ENCODE peak calls at places on chromosomes 6 and 20, in four cellular contexts. J is choroid plexus epithelial cell, S is fibroblast of lung, A is fibroblast of mammary gland. Z is an unnamed sample.

GRCh38 chr20:36461600-36462439 is 79.5 kb upstream of the MYL9 start:
- DNase-seq in J (peak; percentile 50), S (peak; percentile 54), A (peak; percentile 36), Z (peak; percentile 44)

GRCh38 chr6:63299667-63300066 is 20.1 kb downstream of the LGSN start:
- DNase-seq in J (no peak), S (no peak), A (no peak), Z (no peak)

GRCh38 chr6:74931567-74931966 is 274.3 kb downstream of the COL12A1 start:
- DNase-seq in J (peak; percentile 78), S (peak; percentile 91), A (peak; percentile 79), Z (peak; percentile 72)

GRCh38 chr6:24982231-24982630 is 46.5 kb upstream of the RIPOR2 start:
- DNase-seq in J (peak; percentile 25), S (peak; percentile 79), A (peak; percentile 42), Z (peak; percentile 38)

GRCh38 chr20:52829111-52829510 is 143.0 kb upstream of the TSHZ2 start:
- DNase-seq in J (no peak), S (no peak), A (no peak), Z (no peak)

GRCh38 chr20:47810116-47810672 is 24.9 kb upstream of the SULF2 start:
- DNase-seq in J (no peak), S (no peak), A (no peak), Z (no peak)

GRCh38 chr6:20870493-20870892 is 336.2 kb downstream of the CDKAL1 start:
- DNase-seq in J (no peak), S (no peak), A (no peak), Z (no peak)

GRCh38 chr6:6925391-6926164 is 182.2 kb upstream of the RREB1 start:
- DNase-seq in J (peak; percentile 51), S (peak; percentile 48), A (peak; percentile 40), Z (no peak)

GRCh38 chr6:164109770-164110140 is 695.2 kb downstream of the QKI start:
- DNase-seq in J (peak; percentile 30), S (peak; percentile 35), A (no peak), Z (no peak)

GRCh38 chr20:63105211-63106107 is 98.7 kb upstream of the BHLHE23 start:
- DNase-seq in J (no peak), S (no peak), A (no peak), Z (no peak)

GRCh38 chr20:62473200-62473585 is 2.6 kb downstream of the GATA5 start:
- DNase-seq in J (no peak), S (no peak), A (no peak), Z (no peak)

GRCh38 chr6:144195671-144196070 is 45.4 kb downstream of the STX11 start:
- DNase-seq in J (peak; percentile 48), S (peak; percentile 77), A (no peak), Z (no peak)

GRCh38 chr6:56814308-56814707 is 140.6 kb upstream of the BEND6 start:
- DNase-seq in J (no peak), S (no peak), A (no peak), Z (no peak)

GRCh38 chr6:3270258-3270657 is 11.5 kb downstream of the PSMG4 start:
- DNase-seq in J (no peak), S (no peak), A (no peak), Z (no peak)

GRCh38 chr20:42701948-42702347 is 487.8 kb downstream of the PTPRT start:
- DNase-seq in J (no peak), S (no peak), A (no peak), Z (no peak)

GRCh38 chr20:14643146-14643545 is 305.7 kb upstream of the FLRT3 start:
- DNase-seq in J (no peak), S (no peak), A (no peak), Z (no peak)

GRCh38 chr6:2646346-2646745 is 104.4 kb downstream of the MYLK4 start:
- DNase-seq in J (no peak), S (no peak), A (no peak), Z (no peak)

GRCh38 chr20:7029005-7029404 is 261.5 kb downstream of the BMP2 start:
- DNase-seq in J (no peak), S (no peak), A (no peak), Z (no peak)

GRCh38 chr20:59120491-59120890 is 43.1 kb upstream of the ZNF831 start:
- DNase-seq in J (no peak), S (no peak), A (no peak), Z (no peak)

GRCh38 chr6:7727150-7727950 is 1.5 kb downstream of the BMP6 start:
- DNase-seq in J (no peak), S (peak; percentile 24), A (no peak), Z (peak; percentile 44)

GRCh38 chr6:77133031-77133430 is 330.3 kb downstream of the HTR1B start:
- DNase-seq in J (no peak), S (no peak), A (no peak), Z (no peak)

GRCh38 chr6:4616311-4616710 is 159.9 kb upstream of the CDYL start:
- DNase-seq in J (no peak), S (no peak), A (no peak), Z (no peak)

GRCh38 chr20:36273414-36274247 is 32.5 kb upstream of the DLGAP4 start:
- DNase-seq in J (peak; percentile 45), S (peak; percentile 4), A (peak; percentile 43), Z (peak; percentile 9)

GRCh38 chr6:111857674-111858337 is 15.4 kb downstream of the FYN start:
- DNase-seq in J (no peak), S (no peak), A (no peak), Z (no peak)

GRCh38 chr20:64106981-64107735 is at the start of gene NPBWR2:
- DNase-seq in J (no peak), S (no peak), A (no peak), Z (no peak)

GRCh38 chr20:8361779-8362178 is 229.7 kb downstream of the PLCB1 start:
- DNase-seq in J (no peak), S (no peak), A (no peak), Z (no peak)

GRCh38 chr20:2771631-2772080 is 28.8 kb downstream of the CPXM1 start:
- DNase-seq in J (no peak), S (peak; percentile 9), A (no peak), Z (no peak)

GRCh38 chr6:43433148-43433547 is 5.8 kb downstream of the ABCC10 start:
- DNase-seq in J (no peak), S (no peak), A (no peak), Z (no peak)

GRCh38 chr6:113651120-113651519 is 206.0 kb upstream of the MARCKS start:
- DNase-seq in J (no peak), S (no peak), A (no peak), Z (peak; percentile 26)

GRCh38 chr6:36808634-36809033 is 30.6 kb downstream of the CPNE5 start:
- DNase-seq in J (no peak), S (no peak), A (no peak), Z (no peak)

GRCh38 chr6:36809156-36809555 is 30.1 kb downstream of the CPNE5 start:
- DNase-seq in J (no peak), S (no peak), A (no peak), Z (no peak)

GRCh38 chr6:36807143-36807542 is 32.1 kb downstream of the CPNE5 start:
- DNase-seq in J (no peak), S (no peak), A (no peak), Z (no peak)

GRCh38 chr6:36805917-36806316 is 33.3 kb downstream of the CPNE5 start:
- DNase-seq in J (no peak), S (no peak), A (no peak), Z (no peak)

GRCh38 chr6:36807750-36808149 is 31.5 kb downstream of the CPNE5 start:
- DNase-seq in J (no peak), S (no peak), A (no peak), Z (no peak)
- TF ChIP-seq CTCF in J (no peak), S (no peak), A (no peak), Z (no peak)

GRCh38 chr20:46637861-46638366 is 13.3 kb downstream of the SLC13A3 start:
- DNase-seq in J (no peak), S (no peak), A (no peak), Z (no peak)
- H3K4me3 ChIP-seq in J (no peak overlapping the region), S (no peak overlapping the region), A (no peak overlapping the region), Z (no peak overlapping the region)

DNA sequence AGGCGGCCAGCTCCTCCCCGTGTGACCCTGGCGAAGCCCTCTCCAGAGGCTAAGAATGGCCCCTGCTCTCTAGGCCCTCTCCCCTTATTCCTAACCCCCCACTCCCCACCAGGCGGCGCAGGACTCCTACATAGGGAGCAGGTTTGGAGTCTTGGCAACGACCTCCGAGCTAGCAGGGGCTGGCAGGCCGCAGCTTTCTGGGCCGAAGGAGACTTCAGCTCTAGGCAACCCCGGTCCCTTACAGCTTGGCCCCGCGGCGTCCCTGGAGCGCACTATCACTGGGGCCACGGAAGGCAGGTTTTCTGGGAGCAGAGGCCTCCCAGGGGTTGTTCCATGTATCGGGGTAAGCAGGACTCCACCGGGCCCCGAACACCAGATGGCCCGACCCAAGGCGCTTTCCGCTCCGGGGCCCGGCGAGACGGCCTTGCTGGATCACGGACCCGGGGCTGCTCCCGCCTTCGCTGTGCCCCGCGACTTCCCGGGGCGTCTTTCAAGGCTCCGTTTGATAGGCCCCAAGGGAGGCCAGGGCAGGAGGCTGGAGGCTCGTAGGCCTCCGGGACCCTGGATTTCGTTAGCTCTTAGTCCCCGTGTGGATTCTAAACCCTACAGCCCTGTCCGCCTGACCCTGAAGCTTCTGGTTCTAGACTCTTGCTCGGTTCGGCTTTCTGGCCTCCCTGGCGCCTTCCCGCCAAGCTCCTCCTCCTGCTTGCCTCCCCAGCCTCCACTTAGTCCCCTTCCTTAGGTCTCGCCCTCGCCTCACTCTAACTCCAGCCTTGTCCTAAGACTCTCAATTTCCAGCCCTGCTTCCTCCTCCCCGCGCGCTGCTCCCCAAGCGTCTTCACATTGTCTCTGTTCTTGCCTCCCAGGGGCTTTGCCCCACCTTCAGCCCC is 1.9 kb downstream of the SLC32A1 start:
- DNase-seq in J (no peak), S (no peak), A (peak; percentile 37), Z (peak; percentile 33)
- TF ChIP-seq CTCF in J (peak; percentile 44), S (peak; percentile 43), A (peak; percentile 36), Z (peak; percentile 21)

GRCh38 chr6:107634147-107635057 is 144.5 kb downstream of the SOBP start:
- DNase-seq in J (no peak), S (peak; percentile 24), A (no peak), Z (no peak)
- H3K4me3 ChIP-seq in J (peak overlapping the region; percentile 15), S (no peak overlapping the region), A (no peak overlapping the region), Z (no peak overlapping the region)

GRCh38 chr20:50335105-50335504 is 144.5 kb downstream of the CEBPB start:
- DNase-seq in J (peak; percentile 64), S (peak; percentile 54), A (peak; percentile 62), Z (no peak)
- TF ChIP-seq CTCF in J (no peak), S (no peak), A (no peak), Z (no peak)

GRCh38 chr6:90247262-90247661 is 49.4 kb downstream of the BACH2 start:
- DNase-seq in J (no peak), S (no peak), A (no peak), Z (no peak)

GRCh38 chr6:90251295-90251992 is 45.2 kb downstream of the BACH2 start:
- DNase-seq in J (no peak), S (peak; percentile 37), A (peak; percentile 17), Z (no peak)

GRCh38 chr6:90249044-90249443 is 47.6 kb downstream of the BACH2 start:
- DNase-seq in J (no peak), S (no peak), A (peak; percentile 19), Z (no peak)

GRCh38 chr6:90250405-90250804 is 46.2 kb downstream of the BACH2 start:
- DNase-seq in J (no peak), S (no peak), A (no peak), Z (no peak)

DNA sequence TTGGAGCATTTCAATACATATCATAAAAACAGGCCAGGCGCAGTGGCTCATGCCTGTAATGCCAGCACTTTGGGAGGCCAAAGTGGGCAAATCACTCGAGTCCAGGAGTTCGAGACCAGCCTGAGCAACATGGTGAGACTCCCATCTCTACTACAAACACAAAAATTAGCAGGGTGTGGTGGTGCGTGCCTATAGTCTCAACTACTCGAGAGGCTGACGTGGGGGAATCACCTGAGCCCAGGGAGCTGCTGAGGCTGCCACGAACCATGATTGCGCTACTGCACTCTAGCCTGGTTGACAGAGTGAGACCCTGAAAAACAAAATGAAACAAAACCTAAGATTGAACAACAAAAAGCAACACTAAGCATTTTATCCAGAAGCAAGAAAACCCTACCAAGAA is 47.2 kb downstream of the BACH2 start:
- DNase-seq in J (no peak), S (no peak), A (no peak), Z (no peak)
- H3K4me3 ChIP-seq in J (no peak overlapping the region), S (no peak overlapping the region), A (no peak overlapping the region), Z (no peak overlapping the region)